ENCODE peak calls at places on chromosomes 1 and 21, in six cellular contexts. One of them, this sample, is unnamed.

GRCh38 chr1:53431725-53432306 is 27.4 kb upstream of the DMRTB1 start:
- DNase-seq in CD8-positive, alpha-beta T cell: no peak
- DNase-seq in astrocyte of the spinal cord: no peak
- DNase-seq in fibroblast of the aortic adventitia: no peak
- DNase-seq in WTC11: no peak
- DNase-seq in LNCaP clone FGC: no peak
- DNase-seq in this sample: no peak

GRCh38 chr1:28613175-28613574 is 21.1 kb downstream of the RAB42 start:
- DNase-seq in CD8-positive, alpha-beta T cell: no peak
- DNase-seq in astrocyte of the spinal cord: no peak
- DNase-seq in fibroblast of the aortic adventitia: no peak
- DNase-seq in WTC11: no peak
- DNase-seq in LNCaP clone FGC: no peak
- DNase-seq in this sample: no peak

GRCh38 chr1:175822575-175822974 is 79.2 kb upstream of the TNR start:
- DNase-seq in CD8-positive, alpha-beta T cell: no peak
- DNase-seq in astrocyte of the spinal cord: peak; percentile 10
- DNase-seq in fibroblast of the aortic adventitia: peak; percentile 29
- DNase-seq in WTC11: no peak
- DNase-seq in LNCaP clone FGC: no peak
- DNase-seq in this sample: no peak

GRCh38 chr1:31802190-31803150 is 13.4 kb downstream of the SPOCD1 start:
- DNase-seq in CD8-positive, alpha-beta T cell: no peak
- DNase-seq in astrocyte of the spinal cord: peak; percentile 39
- DNase-seq in fibroblast of the aortic adventitia: peak; percentile 50
- DNase-seq in WTC11: no peak
- DNase-seq in LNCaP clone FGC: no peak
- DNase-seq in this sample: no peak

GRCh38 chr1:227945891-227946623 is 1.7 kb downstream of the WNT9A start:
- DNase-seq in CD8-positive, alpha-beta T cell: no peak
- DNase-seq in astrocyte of the spinal cord: peak; percentile 70
- DNase-seq in fibroblast of the aortic adventitia: peak; percentile 74
- DNase-seq in WTC11: no peak
- DNase-seq in LNCaP clone FGC: no peak
- DNase-seq in this sample: peak; percentile 59

GRCh38 chr21:16815228-16815627 is 697.6 kb upstream of the CXADR start:
- DNase-seq in CD8-positive, alpha-beta T cell: no peak
- DNase-seq in astrocyte of the spinal cord: no peak
- DNase-seq in fibroblast of the aortic adventitia: no peak
- DNase-seq in WTC11: no peak
- DNase-seq in LNCaP clone FGC: no peak
- DNase-seq in this sample: no peak

GRCh38 chr1:112423207-112423606 is 27.2 kb downstream of the CTTNBP2NL start:
- DNase-seq in CD8-positive, alpha-beta T cell: no peak
- DNase-seq in astrocyte of the spinal cord: no peak
- DNase-seq in fibroblast of the aortic adventitia: no peak
- DNase-seq in WTC11: no peak
- DNase-seq in LNCaP clone FGC: no peak
- DNase-seq in this sample: no peak

GRCh38 chr1:61741682-61742619 is at the start of gene PATJ:
- DNase-seq in CD8-positive, alpha-beta T cell: peak; percentile 22
- DNase-seq in astrocyte of the spinal cord: peak; percentile 26
- DNase-seq in fibroblast of the aortic adventitia: peak; percentile 27
- DNase-seq in WTC11: peak; percentile 81
- DNase-seq in LNCaP clone FGC: peak; percentile 53
- DNase-seq in this sample: no peak

GRCh38 chr1:150535511-150536281 is 13.5 kb upstream of the ADAMTSL4 start:
- DNase-seq in CD8-positive, alpha-beta T cell: no peak
- DNase-seq in astrocyte of the spinal cord: peak; percentile 23
- DNase-seq in fibroblast of the aortic adventitia: peak; percentile 59
- DNase-seq in WTC11: no peak
- DNase-seq in LNCaP clone FGC: no peak
- DNase-seq in this sample: no peak

GRCh38 chr1:168960595-168960994 is 145.9 kb upstream of the ATP1B1 start:
- DNase-seq in CD8-positive, alpha-beta T cell: no peak
- DNase-seq in astrocyte of the spinal cord: no peak
- DNase-seq in fibroblast of the aortic adventitia: no peak
- DNase-seq in WTC11: no peak
- DNase-seq in LNCaP clone FGC: no peak
- DNase-seq in this sample: no peak

GRCh38 chr1:245484176-245484575 is 329.4 kb downstream of the KIF26B start:
- DNase-seq in CD8-positive, alpha-beta T cell: no peak
- DNase-seq in astrocyte of the spinal cord: no peak
- DNase-seq in fibroblast of the aortic adventitia: no peak
- DNase-seq in WTC11: no peak
- DNase-seq in LNCaP clone FGC: no peak
- DNase-seq in this sample: no peak

GRCh38 chr1:162357681-162358266 is 18.9 kb downstream of the SPATA46 start:
- DNase-seq in CD8-positive, alpha-beta T cell: no peak
- DNase-seq in astrocyte of the spinal cord: peak; percentile 25
- DNase-seq in fibroblast of the aortic adventitia: peak; percentile 60
- DNase-seq in WTC11: no peak
- DNase-seq in LNCaP clone FGC: no peak
- DNase-seq in this sample: peak; percentile 15

GRCh38 chr21:28230559-28230958 is 762.1 kb downstream of the LTN1 start:
- DNase-seq in CD8-positive, alpha-beta T cell: no peak
- DNase-seq in astrocyte of the spinal cord: no peak
- DNase-seq in fibroblast of the aortic adventitia: peak; percentile 49
- DNase-seq in WTC11: no peak
- DNase-seq in LNCaP clone FGC: no peak
- DNase-seq in this sample: no peak

GRCh38 chr1:68121536-68121935 is 71.1 kb upstream of the DIRAS3 start:
- DNase-seq in CD8-positive, alpha-beta T cell: no peak
- DNase-seq in astrocyte of the spinal cord: peak; percentile 66
- DNase-seq in fibroblast of the aortic adventitia: peak; percentile 64
- DNase-seq in WTC11: no peak
- DNase-seq in LNCaP clone FGC: no peak
- DNase-seq in this sample: no peak

GRCh38 chr1:183827801-183828200 is 22.9 kb downstream of the RGL1 start:
- DNase-seq in CD8-positive, alpha-beta T cell: no peak
- DNase-seq in astrocyte of the spinal cord: no peak
- DNase-seq in fibroblast of the aortic adventitia: no peak
- DNase-seq in WTC11: no peak
- DNase-seq in LNCaP clone FGC: no peak
- DNase-seq in this sample: no peak

GRCh38 chr1:54294846-54295245 is 94.9 kb downstream of the MRPL37 start:
- DNase-seq in CD8-positive, alpha-beta T cell: no peak
- DNase-seq in astrocyte of the spinal cord: no peak
- DNase-seq in fibroblast of the aortic adventitia: no peak
- DNase-seq in WTC11: no peak
- DNase-seq in LNCaP clone FGC: no peak
- DNase-seq in this sample: no peak

GRCh38 chr1:243470492-243470891 is 214.7 kb downstream of the SDCCAG8 start:
- DNase-seq in CD8-positive, alpha-beta T cell: no peak
- DNase-seq in astrocyte of the spinal cord: no peak
- DNase-seq in fibroblast of the aortic adventitia: no peak
- DNase-seq in WTC11: peak; percentile 20
- DNase-seq in LNCaP clone FGC: no peak
- DNase-seq in this sample: no peak

GRCh38 chr1:36787312-36787711 is 247.0 kb downstream of the GRIK3 start:
- DNase-seq in CD8-positive, alpha-beta T cell: no peak
- DNase-seq in astrocyte of the spinal cord: no peak
- DNase-seq in fibroblast of the aortic adventitia: no peak
- DNase-seq in WTC11: no peak
- DNase-seq in LNCaP clone FGC: peak; percentile 23
- DNase-seq in this sample: no peak

GRCh38 chr1:36786425-36786824 is 247.9 kb downstream of the GRIK3 start:
- DNase-seq in CD8-positive, alpha-beta T cell: no peak
- DNase-seq in astrocyte of the spinal cord: no peak
- DNase-seq in fibroblast of the aortic adventitia: no peak
- DNase-seq in WTC11: no peak
- DNase-seq in LNCaP clone FGC: no peak
- DNase-seq in this sample: no peak

GRCh38 chr1:36793452-36793851 is 240.9 kb downstream of the GRIK3 start:
- DNase-seq in CD8-positive, alpha-beta T cell: no peak
- DNase-seq in astrocyte of the spinal cord: no peak
- DNase-seq in fibroblast of the aortic adventitia: no peak
- DNase-seq in WTC11: no peak
- DNase-seq in LNCaP clone FGC: no peak
- DNase-seq in this sample: no peak

GRCh38 chr1:36792292-36792691 is 242.0 kb downstream of the GRIK3 start:
- DNase-seq in CD8-positive, alpha-beta T cell: no peak
- DNase-seq in astrocyte of the spinal cord: no peak
- DNase-seq in fibroblast of the aortic adventitia: no peak
- DNase-seq in WTC11: no peak
- DNase-seq in LNCaP clone FGC: no peak
- DNase-seq in this sample: no peak

DNA sequence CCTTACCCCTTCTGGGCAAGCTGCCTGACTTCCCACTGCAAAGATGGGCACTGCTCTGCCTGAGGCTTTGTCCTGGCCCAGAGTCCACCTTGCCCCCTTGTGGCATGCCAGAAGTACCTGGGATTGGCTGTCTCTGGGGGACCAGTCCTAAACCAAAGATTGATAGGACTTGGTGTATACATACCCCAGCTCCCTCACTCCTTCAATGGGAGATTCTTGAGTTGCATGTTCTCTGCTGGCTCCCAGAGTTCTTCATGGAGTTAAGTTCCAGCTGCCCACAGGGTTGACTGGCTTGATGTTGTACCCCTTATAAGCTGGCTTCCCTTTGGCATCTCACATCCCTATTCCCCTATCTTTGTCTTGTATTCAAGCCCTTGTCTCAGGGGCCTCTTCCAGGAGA is 244.8 kb downstream of the GRIK3 start:
- DNase-seq in CD8-positive, alpha-beta T cell: no peak
- DNase-seq in astrocyte of the spinal cord: no peak
- DNase-seq in fibroblast of the aortic adventitia: no peak
- DNase-seq in WTC11: no peak
- DNase-seq in LNCaP clone FGC: no peak
- DNase-seq in this sample: no peak
- TF ChIP-seq CTCF in CD8-positive, alpha-beta T cell: no peak
- TF ChIP-seq CTCF in astrocyte of the spinal cord: no peak
- TF ChIP-seq CTCF in fibroblast of the aortic adventitia: no peak
- TF ChIP-seq CTCF in WTC11: no peak
- TF ChIP-seq CTCF in LNCaP clone FGC: no peak
- TF ChIP-seq CTCF in this sample: no peak

GRCh38 chr1:81410351-81410750 is 390.4 kb upstream of the ADGRL2 start:
- DNase-seq in CD8-positive, alpha-beta T cell: no peak
- DNase-seq in astrocyte of the spinal cord: no peak
- DNase-seq in fibroblast of the aortic adventitia: no peak
- DNase-seq in WTC11: no peak
- DNase-seq in LNCaP clone FGC: no peak
- DNase-seq in this sample: no peak

GRCh38 chr1:81409875-81410274 is 390.9 kb upstream of the ADGRL2 start:
- DNase-seq in CD8-positive, alpha-beta T cell: no peak
- DNase-seq in astrocyte of the spinal cord: no peak
- DNase-seq in fibroblast of the aortic adventitia: peak; percentile 5
- DNase-seq in WTC11: no peak
- DNase-seq in LNCaP clone FGC: no peak
- DNase-seq in this sample: no peak

GRCh38 chr1:81412954-81413353 is 387.8 kb upstream of the ADGRL2 start:
- DNase-seq in CD8-positive, alpha-beta T cell: no peak
- DNase-seq in astrocyte of the spinal cord: no peak
- DNase-seq in fibroblast of the aortic adventitia: no peak
- DNase-seq in WTC11: peak; percentile 39
- DNase-seq in LNCaP clone FGC: no peak
- DNase-seq in this sample: no peak

GRCh38 chr1:81410919-81411318 is 389.8 kb upstream of the ADGRL2 start:
- DNase-seq in CD8-positive, alpha-beta T cell: no peak
- DNase-seq in astrocyte of the spinal cord: no peak
- DNase-seq in fibroblast of the aortic adventitia: no peak
- DNase-seq in WTC11: no peak
- DNase-seq in LNCaP clone FGC: no peak
- DNase-seq in this sample: no peak

GRCh38 chr1:81414417-81415087 is 386.2 kb upstream of the ADGRL2 start:
- DNase-seq in CD8-positive, alpha-beta T cell: no peak
- DNase-seq in astrocyte of the spinal cord: no peak
- DNase-seq in fibroblast of the aortic adventitia: peak; percentile 48
- DNase-seq in WTC11: peak; percentile 86
- DNase-seq in LNCaP clone FGC: no peak
- DNase-seq in this sample: peak; percentile 24
- TF ChIP-seq CTCF in CD8-positive, alpha-beta T cell: no peak
- TF ChIP-seq CTCF in astrocyte of the spinal cord: peak; percentile 61
- TF ChIP-seq CTCF in fibroblast of the aortic adventitia: peak; percentile 68
- TF ChIP-seq CTCF in WTC11: peak; percentile 96
- TF ChIP-seq CTCF in LNCaP clone FGC: peak; percentile 59
- TF ChIP-seq CTCF in this sample: peak; percentile 83

GRCh38 chr1:77387553-77387952 is 105.7 kb downstream of the AK5 start:
- DNase-seq in CD8-positive, alpha-beta T cell: no peak
- DNase-seq in astrocyte of the spinal cord: no peak
- DNase-seq in fibroblast of the aortic adventitia: no peak
- DNase-seq in WTC11: no peak
- DNase-seq in LNCaP clone FGC: no peak
- DNase-seq in this sample: no peak
- TF ChIP-seq CTCF in CD8-positive, alpha-beta T cell: no peak
- TF ChIP-seq CTCF in astrocyte of the spinal cord: no peak
- TF ChIP-seq CTCF in fibroblast of the aortic adventitia: no peak
- TF ChIP-seq CTCF in WTC11: no peak
- TF ChIP-seq CTCF in LNCaP clone FGC: no peak
- TF ChIP-seq CTCF in this sample: no peak

GRCh38 chr1:70222716-70223235 is 1.6 kb downstream of the SRSF11 start:
- DNase-seq in CD8-positive, alpha-beta T cell: no peak
- DNase-seq in astrocyte of the spinal cord: peak; percentile 6
- DNase-seq in fibroblast of the aortic adventitia: no peak
- DNase-seq in WTC11: no peak
- DNase-seq in LNCaP clone FGC: no peak
- DNase-seq in this sample: no peak

GRCh38 chr1:70220015-70220414 is 1.2 kb upstream of the SRSF11 start:
- DNase-seq in CD8-positive, alpha-beta T cell: no peak
- DNase-seq in astrocyte of the spinal cord: no peak
- DNase-seq in fibroblast of the aortic adventitia: no peak
- DNase-seq in WTC11: no peak
- DNase-seq in LNCaP clone FGC: no peak
- DNase-seq in this sample: no peak

GRCh38 chr1:70224954-70225353 is 3.8 kb downstream of the SRSF11 start:
- DNase-seq in CD8-positive, alpha-beta T cell: no peak
- DNase-seq in astrocyte of the spinal cord: no peak
- DNase-seq in fibroblast of the aortic adventitia: no peak
- DNase-seq in WTC11: no peak
- DNase-seq in LNCaP clone FGC: no peak
- DNase-seq in this sample: no peak

GRCh38 chr1:70220517-70221240 is 501 bp upstream of the SRSF11 start:
- DNase-seq in CD8-positive, alpha-beta T cell: no peak
- DNase-seq in astrocyte of the spinal cord: no peak
- DNase-seq in fibroblast of the aortic adventitia: no peak
- DNase-seq in WTC11: no peak
- DNase-seq in LNCaP clone FGC: no peak
- DNase-seq in this sample: no peak

DNA sequence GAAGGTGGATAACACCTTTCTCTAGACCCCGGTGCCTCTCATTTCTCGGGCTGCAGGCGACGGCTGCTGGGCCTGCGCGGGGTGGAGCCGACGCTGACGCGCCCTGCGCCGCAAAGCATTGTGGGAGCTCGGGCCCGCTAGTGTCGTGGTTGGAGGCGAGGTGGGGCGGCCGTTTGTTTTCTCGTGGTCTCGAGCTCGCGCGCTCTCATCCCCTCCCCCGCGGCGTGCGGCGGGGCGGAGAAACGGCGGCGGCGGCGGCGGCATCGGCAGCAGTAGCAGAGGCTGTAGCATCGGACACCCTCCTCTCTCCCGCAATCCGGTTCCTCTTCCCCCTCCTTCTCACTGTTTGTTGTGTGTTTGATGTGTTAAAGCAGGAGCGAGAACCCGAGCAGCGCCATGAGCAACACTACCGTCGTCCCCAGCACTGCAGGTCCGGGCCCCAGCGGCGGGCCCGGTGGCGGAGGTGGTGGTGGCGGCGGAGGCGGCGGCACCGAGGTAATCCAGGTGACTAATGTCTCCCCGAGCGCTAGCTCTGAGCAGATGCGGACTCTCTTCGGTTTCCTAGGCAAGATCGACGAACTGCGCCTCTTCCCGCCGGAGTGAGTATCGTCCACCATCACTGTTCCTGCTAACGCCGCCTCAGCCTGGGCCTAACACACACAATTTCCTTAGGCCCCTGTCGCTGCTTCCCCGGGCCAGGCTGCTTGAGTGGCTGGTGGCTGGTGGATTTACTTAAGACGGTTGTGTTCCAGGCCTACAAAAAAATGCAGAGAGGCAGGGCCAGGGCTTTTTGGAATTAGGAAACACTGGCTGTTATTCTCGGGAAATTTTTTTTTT is at the start of gene SRSF11:
- DNase-seq in CD8-positive, alpha-beta T cell: peak; percentile 97
- DNase-seq in astrocyte of the spinal cord: peak; percentile 95
- DNase-seq in fibroblast of the aortic adventitia: peak; percentile 92
- DNase-seq in WTC11: peak; percentile 96
- DNase-seq in LNCaP clone FGC: peak; percentile 72
- DNase-seq in this sample: peak; percentile 72
- TF ChIP-seq CTCF in CD8-positive, alpha-beta T cell: no peak
- TF ChIP-seq CTCF in astrocyte of the spinal cord: no peak
- TF ChIP-seq CTCF in fibroblast of the aortic adventitia: no peak
- TF ChIP-seq CTCF in WTC11: no peak
- TF ChIP-seq CTCF in LNCaP clone FGC: no peak
- TF ChIP-seq CTCF in this sample: no peak